ENCODE peak calls at places on chromosomes 13 and 19, in eight cellular contexts. X, Y, A, G, E, V, N and M are unnamed samples. For H3K4me1 and H3K36me3, the result is how much of the 10 kb centered on the place peaks cover.

GRCh38 chr19:17420267-17420924 is 549 bp downstream of the MVB12A start:
- DNase-seq in X (no peak), Y (peak), A (no peak), G (no peak), E (peak), V (no peak), N (peak), M (peak)

GRCh38 chr13:100491164-100491847 is 97.3 kb downstream of the GGACT start:
- DNase-seq in X (no peak), Y (no peak), A (no peak), G (peak), E (peak), V (no peak), N (peak), M (no peak)

GRCh38 chr13:75308222-75308621 is 173.7 kb downstream of the TBC1D4 start:
- DNase-seq in X (no peak), Y (no peak), A (no peak), G (peak), E (no peak), V (no peak), N (no peak), M (no peak)

GRCh38 chr13:83794627-83795026 is 87.6 kb downstream of the SLITRK1 start:
- DNase-seq in X (no peak), Y (no peak), A (no peak), G (no peak), E (no peak), V (no peak), N (no peak), M (no peak)

GRCh38 chr13:19984430-19985218 is 26.1 kb downstream of the ZMYM2 start:
- DNase-seq in X (no peak), Y (no peak), A (peak), G (peak), E (no peak), V (no peak), N (no peak), M (no peak)

GRCh38 chr13:60654405-60654804 is 257.4 kb downstream of the TDRD3 start:
- DNase-seq in X (no peak), Y (no peak), A (no peak), G (no peak), E (peak), V (no peak), N (peak), M (no peak)

GRCh38 chr19:6536138-6536671 is 5.4 kb downstream of the TNFSF9 start:
- DNase-seq in X (peak), Y (no peak), A (peak), G (no peak), E (no peak), V (peak), N (no peak), M (peak)

GRCh38 chr19:13156968-13157882 is 7.0 kb downstream of the IER2 start:
- DNase-seq in X (no peak), Y (no peak), A (peak), G (no peak), E (no peak), V (no peak), N (no peak), M (no peak)

GRCh38 chr19:6677495-6677894 is 7.5 kb upstream of the TNFSF14 start:
- DNase-seq in X (no peak), Y (no peak), A (no peak), G (no peak), E (no peak), V (no peak), N (no peak), M (no peak)

GRCh38 chr13:88068975-88069374 is 397.8 kb downstream of the SLITRK5 start:
- DNase-seq in X (no peak), Y (no peak), A (no peak), G (no peak), E (no peak), V (no peak), N (no peak), M (no peak)

GRCh38 chr13:80444240-80445015 is 103.5 kb upstream of the SPRY2 start:
- DNase-seq in X (no peak), Y (no peak), A (no peak), G (no peak), E (no peak), V (no peak), N (no peak), M (no peak)

GRCh38 chr13:24682353-24682752 is 2.1 kb downstream of the ATP12A start:
- DNase-seq in X (no peak), Y (no peak), A (no peak), G (no peak), E (no peak), V (no peak), N (no peak), M (no peak)

GRCh38 chr13:99687728-99688397 is 186.6 kb downstream of the TM9SF2 start:
- DNase-seq in X (no peak), Y (no peak), A (no peak), G (no peak), E (no peak), V (no peak), N (no peak), M (no peak)

DNA sequence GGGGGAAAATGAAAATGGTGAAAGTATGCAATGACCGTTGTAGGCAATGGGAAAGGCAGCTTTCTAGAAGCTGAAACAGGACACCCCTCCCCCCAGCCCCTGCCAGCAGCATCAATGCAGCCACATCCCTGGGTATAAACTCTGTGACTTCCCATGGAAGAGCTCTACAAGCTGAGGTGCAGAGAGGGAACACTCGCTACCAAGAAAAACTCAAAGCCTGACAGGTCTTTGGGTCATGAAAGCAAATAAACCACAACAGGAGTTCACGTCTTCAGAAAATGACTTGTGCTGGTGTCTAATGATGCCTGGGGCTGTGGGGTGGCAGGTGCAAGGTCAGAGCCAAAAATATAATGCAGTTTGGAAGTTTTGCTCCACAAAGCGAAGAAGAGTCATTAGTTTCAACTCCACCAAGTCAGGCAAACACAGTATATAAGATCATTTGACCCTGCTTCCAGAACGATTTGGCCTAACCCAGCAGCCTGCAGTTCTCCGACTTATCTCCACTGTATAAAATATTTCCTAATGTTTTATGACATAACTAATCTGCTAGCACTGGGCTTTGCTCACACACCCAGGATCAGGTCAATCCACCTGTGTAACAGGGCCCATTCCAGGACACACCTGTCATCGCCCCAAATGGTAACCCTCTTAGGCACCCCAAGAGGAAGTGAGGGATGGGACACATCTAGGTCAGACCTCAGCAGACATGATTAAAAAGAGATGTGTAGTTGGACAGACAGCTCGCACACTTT is 102.1 kb downstream of the IRS2 start:
- DNase-seq in X (no peak), Y (no peak), A (no peak), G (no peak), E (no peak), V (no peak), N (no peak), M (peak)
- H3K4me1 ChIP-seq in X (under half), Y (under half), A (under half), G (under half), E (under half), V (under half), N (under half), M (under half)

GRCh38 chr13:46339035-46339666 is 47.9 kb downstream of the RUBCNL start:
- DNase-seq in X (no peak), Y (no peak), A (no peak), G (peak), E (peak), V (no peak), N (peak), M (no peak)
- H3K36me3 ChIP-seq in X (under half), Y (under half), A (under half), G (under half), E (under half), V (under half), N (under half), M (under half)

GRCh38 chr19:11070123-11070522 is 19.1 kb upstream of the LDLR start:
- DNase-seq in X (no peak), Y (no peak), A (no peak), G (no peak), E (no peak), V (no peak), N (no peak), M (no peak)
- H3K4me1 ChIP-seq in X (under half), Y (under half), A (under half), G (under half), E (under half), V (under half), N (under half), M (under half)

GRCh38 chr13:113231306-113232207 is 22.1 kb downstream of the CUL4A start:
- DNase-seq in X (no peak), Y (no peak), A (no peak), G (no peak), E (no peak), V (no peak), N (no peak), M (no peak)

GRCh38 chr13:113233101-113233500 is 23.7 kb downstream of the CUL4A start:
- DNase-seq in X (no peak), Y (no peak), A (no peak), G (no peak), E (no peak), V (no peak), N (no peak), M (no peak)

GRCh38 chr13:113226873-113227272 is 17.5 kb downstream of the CUL4A start:
- DNase-seq in X (no peak), Y (no peak), A (no peak), G (peak), E (no peak), V (no peak), N (no peak), M (no peak)

GRCh38 chr13:113229791-113230190 is 20.4 kb downstream of the CUL4A start:
- DNase-seq in X (no peak), Y (no peak), A (no peak), G (no peak), E (no peak), V (no peak), N (no peak), M (no peak)

DNA sequence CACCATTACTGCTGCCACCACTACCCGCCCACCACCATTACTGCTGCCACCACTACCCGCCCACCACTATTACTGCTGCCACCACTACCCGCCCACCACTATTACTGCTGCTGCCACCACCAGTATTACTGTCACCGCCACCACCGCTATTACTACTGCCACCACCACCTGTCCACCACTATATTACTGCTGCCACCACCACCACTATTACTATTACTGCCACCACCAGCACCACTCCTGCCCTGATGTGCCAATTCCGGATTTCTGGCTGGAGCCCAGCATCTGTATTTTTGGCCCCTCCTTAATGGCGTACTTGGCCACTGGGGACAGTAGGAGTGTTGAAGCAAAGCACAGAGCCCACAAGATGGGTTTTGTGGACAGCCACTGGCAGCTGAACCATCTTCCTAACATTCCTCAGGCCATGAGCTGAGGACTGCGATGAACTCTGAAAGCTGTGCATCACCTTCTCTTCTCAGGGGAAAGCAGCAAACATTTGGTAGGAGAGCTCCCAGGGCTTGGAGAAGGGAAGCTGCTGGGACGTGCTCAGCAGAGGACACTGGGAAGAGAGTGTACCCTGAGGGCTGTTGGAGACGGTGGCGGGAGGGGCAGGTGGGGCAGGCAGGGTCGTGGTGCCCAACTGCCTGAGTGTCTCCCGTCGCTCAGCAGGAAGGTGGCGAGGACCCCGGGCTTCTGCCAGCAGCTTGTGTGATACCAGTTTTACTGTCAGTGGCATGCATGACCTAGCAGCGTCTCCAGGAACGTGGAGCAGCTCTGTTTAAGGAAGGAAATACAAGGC is 23.0 kb downstream of the CUL4A start:
- DNase-seq in X (no peak), Y (no peak), A (no peak), G (no peak), E (no peak), V (no peak), N (no peak), M (no peak)
- H3K36me3 ChIP-seq in X (under half), Y (half or more), A (under half), G (half or more), E (half or more), V (under half), N (half or more), M (under half)